ENCODE peak calls at places on chromosomes 6 and 20, in nine cellular contexts. One of them, this sample, is unnamed.

GRCh38 chr20:25461766-25462165 is 54.3 kb downstream of the GINS1 start:
- DNase-seq in uterus: no peak
- DNase-seq in A549: no peak
- DNase-seq in mesenchymal stem cell: no peak
- DNase-seq in neural progenitor cell: no peak
- DNase-seq in psoas muscle: no peak
- DNase-seq in PC-9: no peak
- DNase-seq in HepG2: no peak
- DNase-seq in cardiac muscle cell: no peak
- DNase-seq in this sample: no peak

GRCh38 chr20:17542993-17543412 is 11.8 kb upstream of the BFSP1 start:
- DNase-seq in mesenchymal stem cell: peak; percentile 13
- DNase-seq in PC-9: no peak
- DNase-seq in neural progenitor cell: no peak
- DNase-seq in cardiac muscle cell: no peak
- DNase-seq in A549: no peak
- DNase-seq in psoas muscle: no peak
- DNase-seq in uterus: peak; percentile 35
- DNase-seq in HepG2: no peak
- DNase-seq in this sample: no peak

GRCh38 chr6:40722553-40723258 is 135.5 kb upstream of the LRFN2 start:
- DNase-seq in A549: no peak
- DNase-seq in cardiac muscle cell: no peak
- DNase-seq in uterus: no peak
- DNase-seq in psoas muscle: no peak
- DNase-seq in neural progenitor cell: no peak
- DNase-seq in PC-9: no peak
- DNase-seq in mesenchymal stem cell: peak; percentile 67
- DNase-seq in HepG2: peak; percentile 19
- DNase-seq in this sample: no peak

GRCh38 chr20:52783769-52784168 is 188.4 kb upstream of the TSHZ2 start:
- DNase-seq in neural progenitor cell: peak; percentile 39
- DNase-seq in A549: peak; percentile 24
- DNase-seq in PC-9: no peak
- DNase-seq in mesenchymal stem cell: peak; percentile 4
- DNase-seq in cardiac muscle cell: no peak
- DNase-seq in psoas muscle: no peak
- DNase-seq in HepG2: peak; percentile 30
- DNase-seq in uterus: no peak
- DNase-seq in this sample: no peak

GRCh38 chr6:94254689-94255088 is 835.3 kb upstream of the EPHA7 start:
- DNase-seq in psoas muscle: no peak
- DNase-seq in cardiac muscle cell: peak; percentile 33
- DNase-seq in HepG2: peak; percentile 4
- DNase-seq in A549: peak; percentile 6
- DNase-seq in mesenchymal stem cell: peak; percentile 32
- DNase-seq in PC-9: peak; percentile 2
- DNase-seq in uterus: no peak
- DNase-seq in neural progenitor cell: peak; percentile 43
- DNase-seq in this sample: no peak

GRCh38 chr6:41373367-41373918 is 38.0 kb downstream of the NCR2 start:
- DNase-seq in A549: no peak
- DNase-seq in uterus: no peak
- DNase-seq in cardiac muscle cell: no peak
- DNase-seq in neural progenitor cell: no peak
- DNase-seq in psoas muscle: no peak
- DNase-seq in mesenchymal stem cell: no peak
- DNase-seq in HepG2: no peak
- DNase-seq in PC-9: no peak
- DNase-seq in this sample: no peak

GRCh38 chr20:38805958-38806854 is 709 bp downstream of the PPP1R16B start:
- DNase-seq in psoas muscle: peak; percentile 53
- DNase-seq in uterus: no peak
- DNase-seq in PC-9: no peak
- DNase-seq in HepG2: no peak
- DNase-seq in neural progenitor cell: peak; percentile 42
- DNase-seq in A549: no peak
- DNase-seq in mesenchymal stem cell: no peak
- DNase-seq in cardiac muscle cell: peak; percentile 9
- DNase-seq in this sample: peak; percentile 66

GRCh38 chr6:13472099-13472498 is 15.3 kb downstream of the GFOD1 start:
- DNase-seq in uterus: no peak
- DNase-seq in HepG2: no peak
- DNase-seq in PC-9: no peak
- DNase-seq in psoas muscle: no peak
- DNase-seq in A549: no peak
- DNase-seq in mesenchymal stem cell: no peak
- DNase-seq in neural progenitor cell: no peak
- DNase-seq in cardiac muscle cell: no peak
- DNase-seq in this sample: no peak

GRCh38 chr20:31341470-31341869 is 26.9 kb upstream of the DEFB118 start:
- DNase-seq in mesenchymal stem cell: no peak
- DNase-seq in psoas muscle: no peak
- DNase-seq in PC-9: no peak
- DNase-seq in A549: no peak
- DNase-seq in cardiac muscle cell: no peak
- DNase-seq in uterus: no peak
- DNase-seq in HepG2: no peak
- DNase-seq in neural progenitor cell: no peak
- DNase-seq in this sample: no peak

GRCh38 chr6:77633993-77634392 is 18.8 kb upstream of the MEI4 start:
- DNase-seq in PC-9: no peak
- DNase-seq in A549: no peak
- DNase-seq in mesenchymal stem cell: peak; percentile 5
- DNase-seq in cardiac muscle cell: no peak
- DNase-seq in HepG2: no peak
- DNase-seq in psoas muscle: no peak
- DNase-seq in uterus: no peak
- DNase-seq in neural progenitor cell: no peak
- DNase-seq in this sample: no peak

GRCh38 chr20:57263767-57264150 is 2.7 kb downstream of the BMP7 start:
- DNase-seq in uterus: no peak
- DNase-seq in PC-9: no peak
- DNase-seq in neural progenitor cell: no peak
- DNase-seq in psoas muscle: no peak
- DNase-seq in A549: no peak
- DNase-seq in cardiac muscle cell: no peak
- DNase-seq in mesenchymal stem cell: no peak
- DNase-seq in HepG2: no peak
- DNase-seq in this sample: no peak

GRCh38 chr20:19495905-19496703 is 262.0 kb upstream of the RIN2 start:
- DNase-seq in cardiac muscle cell: no peak
- DNase-seq in neural progenitor cell: no peak
- DNase-seq in PC-9: no peak
- DNase-seq in HepG2: no peak
- DNase-seq in A549: no peak
- DNase-seq in mesenchymal stem cell: no peak
- DNase-seq in psoas muscle: no peak
- DNase-seq in uterus: no peak
- DNase-seq in this sample: no peak

DNA sequence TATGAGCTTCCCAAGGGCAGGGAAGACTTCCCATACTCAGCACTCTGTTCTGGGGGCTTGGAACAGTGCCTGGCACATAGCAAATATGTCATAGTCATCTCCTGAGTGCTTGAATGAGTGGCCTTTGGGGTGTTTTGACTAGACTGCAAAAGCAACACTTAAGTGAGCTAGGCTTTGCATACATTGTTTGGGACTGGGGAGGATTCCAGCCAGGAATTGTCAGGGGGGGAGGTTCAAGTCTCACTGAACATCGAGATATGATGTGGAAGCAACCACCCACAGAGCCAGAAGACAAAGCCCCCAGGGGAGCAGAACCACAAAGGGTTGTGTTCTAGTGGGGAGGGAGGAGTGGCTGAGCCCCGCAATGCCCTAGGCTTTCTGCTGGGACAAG is 98.4 kb downstream of the SYCP2 start:
- DNase-seq in mesenchymal stem cell: no peak
- DNase-seq in HepG2: no peak
- DNase-seq in PC-9: no peak
- DNase-seq in uterus: no peak
- DNase-seq in neural progenitor cell: no peak
- DNase-seq in A549: no peak
- DNase-seq in psoas muscle: no peak
- DNase-seq in cardiac muscle cell: no peak
- DNase-seq in this sample: no peak
- H3K9me3 ChIP-seq in mesenchymal stem cell: no peaks in the 10 kb centered on the region
- H3K9me3 ChIP-seq in HepG2: no peaks in the 10 kb centered on the region
- H3K9me3 ChIP-seq in PC-9: no peaks in the 10 kb centered on the region
- H3K9me3 ChIP-seq in uterus: no peaks in the 10 kb centered on the region
- H3K9me3 ChIP-seq in neural progenitor cell: no peaks in the 10 kb centered on the region
- H3K9me3 ChIP-seq in A549: no peaks in the 10 kb centered on the region
- H3K9me3 ChIP-seq in psoas muscle: no peaks in the 10 kb centered on the region
- H3K9me3 ChIP-seq in cardiac muscle cell: no peaks in the 10 kb centered on the region
- H3K9me3 ChIP-seq in this sample: no peaks in the 10 kb centered on the region

DNA sequence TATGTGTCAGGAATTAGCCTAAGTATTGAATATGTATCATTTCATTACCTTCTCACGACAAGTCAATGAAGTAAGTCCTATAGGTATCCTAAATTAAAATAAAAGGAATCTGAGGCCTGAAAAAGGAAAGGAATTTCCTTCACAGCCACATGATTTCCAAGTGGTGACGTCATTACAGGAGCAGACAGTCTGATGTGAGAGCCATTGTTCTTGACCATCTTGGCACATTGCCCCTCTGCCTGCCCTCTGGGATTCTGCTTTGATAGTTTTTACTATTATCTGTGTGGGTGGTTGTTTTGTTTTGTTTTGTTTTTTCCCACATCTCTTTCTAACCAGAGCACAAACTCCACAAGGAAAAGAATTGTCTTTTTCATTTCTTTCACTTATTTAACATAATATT is 219.8 kb upstream of the UFL1 start:
- DNase-seq in psoas muscle: no peak
- DNase-seq in neural progenitor cell: peak; percentile 30
- DNase-seq in HepG2: peak; percentile 3
- DNase-seq in mesenchymal stem cell: no peak
- DNase-seq in A549: peak; percentile 1
- DNase-seq in uterus: no peak
- DNase-seq in cardiac muscle cell: no peak
- DNase-seq in PC-9: no peak
- DNase-seq in this sample: no peak
- H3K27ac ChIP-seq in psoas muscle: no peak overlapping the region
- H3K27ac ChIP-seq in neural progenitor cell: no peak overlapping the region
- H3K27ac ChIP-seq in HepG2: no peak overlapping the region
- H3K27ac ChIP-seq in mesenchymal stem cell: peak overlapping the region; percentile 92
- H3K27ac ChIP-seq in A549: no peak overlapping the region
- H3K27ac ChIP-seq in uterus: no peak overlapping the region
- H3K27ac ChIP-seq in cardiac muscle cell: no peak overlapping the region
- H3K27ac ChIP-seq in PC-9: no peak overlapping the region
- H3K27ac ChIP-seq in this sample: no peak overlapping the region

DNA sequence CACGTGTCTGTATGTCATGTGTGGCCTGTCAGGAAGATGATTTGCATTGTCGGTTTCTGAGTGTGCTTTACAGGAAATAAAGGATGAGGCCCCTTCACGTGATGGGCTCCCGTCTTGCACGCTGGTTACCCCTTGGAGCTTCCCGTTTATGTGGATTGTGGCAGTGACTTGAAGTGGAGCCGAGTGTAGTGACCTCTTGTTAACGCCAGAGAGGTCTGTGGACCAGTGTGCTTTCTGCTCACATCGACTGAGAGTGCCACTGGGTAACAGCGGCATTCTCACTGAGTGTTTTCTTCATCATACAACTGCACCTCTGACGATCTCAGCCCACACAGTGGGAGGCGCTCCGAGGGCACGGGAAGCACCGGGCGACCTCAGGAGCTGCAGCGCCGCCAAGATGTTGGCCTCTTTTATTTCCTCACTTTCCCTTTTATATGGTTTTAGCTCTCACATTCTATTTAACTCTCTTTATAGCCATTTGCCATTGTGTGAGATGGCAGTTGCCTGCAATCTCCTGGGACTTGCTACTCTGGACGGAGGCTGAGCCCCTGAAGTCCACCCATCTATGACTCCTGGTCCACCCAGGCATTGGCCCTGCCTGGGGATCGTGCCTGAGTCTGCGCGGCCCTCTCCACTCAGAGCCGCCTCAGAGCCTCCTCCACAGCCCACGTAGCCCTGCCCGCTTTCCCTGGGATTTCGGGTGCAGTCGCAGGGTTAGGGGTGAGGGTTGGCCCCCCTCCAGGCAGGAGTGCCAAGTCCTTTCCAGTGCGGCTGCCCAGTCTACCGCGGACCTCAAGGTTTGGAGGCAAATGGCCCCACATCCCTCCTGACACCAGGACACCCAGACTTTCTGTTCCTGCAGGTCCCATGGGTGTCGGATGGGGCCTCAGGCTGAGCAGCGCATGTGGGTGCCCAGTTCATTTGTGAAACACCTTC is 238.9 kb downstream of the ERMARD start:
- DNase-seq in A549: no peak
- DNase-seq in cardiac muscle cell: no peak
- DNase-seq in PC-9: no peak
- DNase-seq in psoas muscle: no peak
- DNase-seq in HepG2: no peak
- DNase-seq in mesenchymal stem cell: no peak
- DNase-seq in uterus: no peak
- DNase-seq in neural progenitor cell: no peak
- DNase-seq in this sample: no peak
- H3K9me3 ChIP-seq in A549: no peaks in the 10 kb centered on the region
- H3K9me3 ChIP-seq in cardiac muscle cell: no peaks in the 10 kb centered on the region
- H3K9me3 ChIP-seq in PC-9: no peaks in the 10 kb centered on the region
- H3K9me3 ChIP-seq in psoas muscle: no peaks in the 10 kb centered on the region
- H3K9me3 ChIP-seq in HepG2: no peaks in the 10 kb centered on the region
- H3K9me3 ChIP-seq in mesenchymal stem cell: no peaks in the 10 kb centered on the region
- H3K9me3 ChIP-seq in uterus: no peaks in the 10 kb centered on the region
- H3K9me3 ChIP-seq in neural progenitor cell: no peaks in the 10 kb centered on the region
- H3K9me3 ChIP-seq in this sample: no peaks in the 10 kb centered on the region

GRCh38 chr20:58511861-58512260 is 3.3 kb downstream of the APCDD1L start:
- DNase-seq in mesenchymal stem cell: no peak
- DNase-seq in PC-9: no peak
- DNase-seq in uterus: no peak
- DNase-seq in HepG2: no peak
- DNase-seq in psoas muscle: no peak
- DNase-seq in cardiac muscle cell: no peak
- DNase-seq in A549: no peak
- DNase-seq in neural progenitor cell: no peak
- DNase-seq in this sample: no peak

GRCh38 chr20:58513580-58514285 is 1.5 kb downstream of the APCDD1L start:
- DNase-seq in HepG2: no peak
- DNase-seq in A549: no peak
- DNase-seq in cardiac muscle cell: no peak
- DNase-seq in mesenchymal stem cell: no peak
- DNase-seq in uterus: no peak
- DNase-seq in neural progenitor cell: no peak
- DNase-seq in psoas muscle: no peak
- DNase-seq in PC-9: no peak
- DNase-seq in this sample: no peak

GRCh38 chr20:58512808-58513552 is 2.2 kb downstream of the APCDD1L start:
- DNase-seq in HepG2: no peak
- DNase-seq in mesenchymal stem cell: no peak
- DNase-seq in A549: no peak
- DNase-seq in neural progenitor cell: no peak
- DNase-seq in cardiac muscle cell: no peak
- DNase-seq in uterus: no peak
- DNase-seq in PC-9: no peak
- DNase-seq in psoas muscle: no peak
- DNase-seq in this sample: peak; percentile 51

GRCh38 chr20:58515240-58516212 is at the start of gene APCDD1L:
- DNase-seq in HepG2: no peak
- DNase-seq in uterus: peak; percentile 24
- DNase-seq in A549: no peak
- DNase-seq in cardiac muscle cell: no peak
- DNase-seq in neural progenitor cell: peak; percentile 56
- DNase-seq in PC-9: peak; percentile 68
- DNase-seq in psoas muscle: no peak
- DNase-seq in mesenchymal stem cell: peak; percentile 25
- DNase-seq in this sample: no peak

GRCh38 chr20:58514321-58515239 is 619 bp downstream of the APCDD1L start:
- DNase-seq in psoas muscle: no peak
- DNase-seq in neural progenitor cell: peak; percentile 66
- DNase-seq in mesenchymal stem cell: peak; percentile 5
- DNase-seq in A549: no peak
- DNase-seq in uterus: no peak
- DNase-seq in PC-9: no peak
- DNase-seq in HepG2: no peak
- DNase-seq in cardiac muscle cell: peak; percentile 12
- DNase-seq in this sample: no peak
- H3K27ac ChIP-seq in psoas muscle: no peak overlapping the region
- H3K27ac ChIP-seq in neural progenitor cell: no peak overlapping the region
- H3K27ac ChIP-seq in mesenchymal stem cell: no peak overlapping the region
- H3K27ac ChIP-seq in A549: no peak overlapping the region
- H3K27ac ChIP-seq in uterus: no peak overlapping the region
- H3K27ac ChIP-seq in PC-9: no peak overlapping the region
- H3K27ac ChIP-seq in HepG2: no peak overlapping the region
- H3K27ac ChIP-seq in cardiac muscle cell: no peak overlapping the region
- H3K27ac ChIP-seq in this sample: no peak overlapping the region